ENCODE peak calls at places on chromosomes 12 and 14, in five cellular contexts. One of them, this sample, is unnamed.

GRCh38 chr12:120413901-120414695 is 23.8 kb upstream of the COX6A1 start:
- DNase-seq in Caco-2: no peak
- DNase-seq in Peyer's patch: peak
- DNase-seq in fibroblast of the aortic adventitia: no peak
- DNase-seq in HFF-Myc: no peak
- DNase-seq in this sample: no peak

GRCh38 chr12:59619461-59620240 is 23.8 kb downstream of the SLC16A7 start:
- DNase-seq in Caco-2: no peak
- DNase-seq in Peyer's patch: no peak
- DNase-seq in fibroblast of the aortic adventitia: no peak
- DNase-seq in HFF-Myc: no peak
- DNase-seq in this sample: no peak

GRCh38 chr12:108360487-108360886 is 21.4 kb upstream of the CMKLR1 start:
- DNase-seq in Caco-2: no peak
- DNase-seq in Peyer's patch: no peak
- DNase-seq in fibroblast of the aortic adventitia: no peak
- DNase-seq in HFF-Myc: no peak
- DNase-seq in this sample: peak

GRCh38 chr14:84228702-84229101 is 1301.2 kb upstream of the FLRT2 start:
- DNase-seq in Caco-2: no peak
- DNase-seq in Peyer's patch: no peak
- DNase-seq in fibroblast of the aortic adventitia: no peak
- DNase-seq in HFF-Myc: no peak
- DNase-seq in this sample: no peak

GRCh38 chr14:86858043-86858442 is 1134.9 kb downstream of the GALC start:
- DNase-seq in Caco-2: no peak
- DNase-seq in Peyer's patch: no peak
- DNase-seq in fibroblast of the aortic adventitia: peak
- DNase-seq in HFF-Myc: peak
- DNase-seq in this sample: no peak

GRCh38 chr12:26692417-26692816 is 140.6 kb downstream of the ITPR2 start:
- DNase-seq in Caco-2: no peak
- DNase-seq in Peyer's patch: no peak
- DNase-seq in fibroblast of the aortic adventitia: no peak
- DNase-seq in HFF-Myc: no peak
- DNase-seq in this sample: no peak

GRCh38 chr14:74616996-74617700 is 5.1 kb upstream of the LTBP2 start:
- DNase-seq in Caco-2: no peak
- DNase-seq in Peyer's patch: no peak
- DNase-seq in fibroblast of the aortic adventitia: peak
- DNase-seq in HFF-Myc: no peak
- DNase-seq in this sample: no peak

GRCh38 chr12:4274960-4275868 is 1.7 kb downstream of the CCND2 start:
- DNase-seq in Caco-2: no peak
- DNase-seq in Peyer's patch: no peak
- DNase-seq in fibroblast of the aortic adventitia: peak
- DNase-seq in HFF-Myc: no peak
- DNase-seq in this sample: no peak

GRCh38 chr14:38210168-38210567 is 2.5 kb downstream of the SSTR1 start:
- DNase-seq in Caco-2: no peak
- DNase-seq in Peyer's patch: no peak
- DNase-seq in fibroblast of the aortic adventitia: peak
- DNase-seq in HFF-Myc: no peak
- DNase-seq in this sample: peak

GRCh38 chr12:464484-465267 is 4.9 kb downstream of the B4GALNT3 start:
- DNase-seq in Caco-2: no peak
- DNase-seq in Peyer's patch: no peak
- DNase-seq in fibroblast of the aortic adventitia: no peak
- DNase-seq in HFF-Myc: no peak
- DNase-seq in this sample: no peak

DNA sequence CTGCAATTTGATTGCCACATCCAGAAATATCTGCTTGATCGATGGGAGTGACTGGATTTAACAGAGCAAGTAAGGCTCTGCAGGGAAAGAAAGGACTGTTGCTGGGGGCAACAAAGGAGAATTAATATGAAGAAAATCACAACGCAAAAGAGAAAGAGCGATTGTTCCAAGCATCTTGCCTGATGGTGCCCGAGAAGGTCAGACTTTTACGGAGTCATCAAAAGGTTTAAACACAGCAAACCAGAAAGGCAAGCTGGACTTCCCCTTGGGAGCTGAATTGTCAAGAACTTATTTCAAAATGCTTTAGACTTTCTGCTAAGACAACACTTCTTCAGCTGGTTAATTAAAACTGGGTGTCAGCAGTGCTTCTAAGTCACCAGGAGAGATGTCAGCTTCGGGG is 791.5 kb downstream of the MED13L start:
- DNase-seq in Caco-2: no peak
- DNase-seq in Peyer's patch: no peak
- DNase-seq in fibroblast of the aortic adventitia: no peak
- DNase-seq in HFF-Myc: no peak
- DNase-seq in this sample: no peak
- TF ChIP-seq CTCF in Caco-2: no peak
- TF ChIP-seq CTCF in Peyer's patch: no peak
- TF ChIP-seq CTCF in fibroblast of the aortic adventitia: no peak
- TF ChIP-seq CTCF in HFF-Myc: no peak
- TF ChIP-seq CTCF in this sample: no peak

GRCh38 chr12:130839770-130840355 is 813 bp upstream of the STX2 start:
- DNase-seq in Caco-2: no peak
- DNase-seq in Peyer's patch: no peak
- DNase-seq in fibroblast of the aortic adventitia: no peak
- DNase-seq in HFF-Myc: no peak
- DNase-seq in this sample: no peak
- H3K4me3 ChIP-seq in Caco-2: peak
- H3K4me3 ChIP-seq in Peyer's patch: peak
- H3K4me3 ChIP-seq in fibroblast of the aortic adventitia: no peak
- H3K4me3 ChIP-seq in HFF-Myc: no peak
- H3K4me3 ChIP-seq in this sample: no peak

GRCh38 chr14:39472078-39472477 is 39.8 kb upstream of the FBXO33 start:
- DNase-seq in Caco-2: no peak
- DNase-seq in Peyer's patch: no peak
- DNase-seq in fibroblast of the aortic adventitia: no peak
- DNase-seq in HFF-Myc: no peak
- DNase-seq in this sample: no peak

GRCh38 chr14:39467889-39468524 is 35.8 kb upstream of the FBXO33 start:
- DNase-seq in Caco-2: peak
- DNase-seq in Peyer's patch: no peak
- DNase-seq in fibroblast of the aortic adventitia: peak
- DNase-seq in HFF-Myc: no peak
- DNase-seq in this sample: no peak

GRCh38 chr14:39474416-39474911 is 42.2 kb upstream of the FBXO33 start:
- DNase-seq in Caco-2: peak
- DNase-seq in Peyer's patch: no peak
- DNase-seq in fibroblast of the aortic adventitia: no peak
- DNase-seq in HFF-Myc: no peak
- DNase-seq in this sample: no peak

GRCh38 chr14:39469094-39469710 is 37.0 kb upstream of the FBXO33 start:
- DNase-seq in Caco-2: peak
- DNase-seq in Peyer's patch: no peak
- DNase-seq in fibroblast of the aortic adventitia: peak
- DNase-seq in HFF-Myc: no peak
- DNase-seq in this sample: no peak
- TF ChIP-seq CTCF in Caco-2: peak
- TF ChIP-seq CTCF in Peyer's patch: peak
- TF ChIP-seq CTCF in fibroblast of the aortic adventitia: no peak
- TF ChIP-seq CTCF in HFF-Myc: peak
- TF ChIP-seq CTCF in this sample: peak

DNA sequence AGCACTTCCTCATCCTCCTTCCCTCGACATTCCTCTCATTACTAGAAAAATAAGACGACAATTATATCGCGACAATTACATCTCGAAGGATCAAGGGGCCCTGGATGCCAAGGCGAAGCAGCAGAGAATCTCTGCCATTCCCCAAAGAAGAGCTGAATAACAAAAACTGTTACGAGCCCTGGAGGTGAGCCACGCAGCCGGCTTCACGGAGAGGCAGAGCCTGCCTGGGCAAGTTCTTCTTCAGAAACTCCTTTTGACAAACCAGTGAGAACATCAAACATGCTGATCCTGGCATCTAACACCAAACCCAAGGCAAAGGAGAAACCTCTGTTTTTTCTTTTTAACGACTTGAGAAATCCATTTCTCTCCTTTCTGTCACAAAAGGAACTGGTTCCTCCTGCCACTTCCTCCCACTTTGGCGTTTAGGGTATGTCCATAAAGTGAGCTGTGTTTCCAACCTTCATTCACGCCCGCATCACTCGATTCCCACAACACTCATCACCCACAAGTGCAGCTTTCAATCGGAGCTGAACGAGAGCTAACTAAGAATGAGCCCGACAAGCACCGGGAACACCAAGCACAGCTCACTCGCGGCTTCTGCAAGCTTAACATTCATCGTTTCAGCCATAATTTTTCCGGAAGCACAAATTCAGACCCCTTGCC is 21.5 kb downstream of the CCDC88C start:
- DNase-seq in Caco-2: no peak
- DNase-seq in Peyer's patch: no peak
- DNase-seq in fibroblast of the aortic adventitia: no peak
- DNase-seq in HFF-Myc: no peak
- DNase-seq in this sample: no peak
- H3K4me3 ChIP-seq in Caco-2: no peak
- H3K4me3 ChIP-seq in Peyer's patch: no peak
- H3K4me3 ChIP-seq in fibroblast of the aortic adventitia: no peak
- H3K4me3 ChIP-seq in HFF-Myc: no peak
- H3K4me3 ChIP-seq in this sample: no peak

DNA sequence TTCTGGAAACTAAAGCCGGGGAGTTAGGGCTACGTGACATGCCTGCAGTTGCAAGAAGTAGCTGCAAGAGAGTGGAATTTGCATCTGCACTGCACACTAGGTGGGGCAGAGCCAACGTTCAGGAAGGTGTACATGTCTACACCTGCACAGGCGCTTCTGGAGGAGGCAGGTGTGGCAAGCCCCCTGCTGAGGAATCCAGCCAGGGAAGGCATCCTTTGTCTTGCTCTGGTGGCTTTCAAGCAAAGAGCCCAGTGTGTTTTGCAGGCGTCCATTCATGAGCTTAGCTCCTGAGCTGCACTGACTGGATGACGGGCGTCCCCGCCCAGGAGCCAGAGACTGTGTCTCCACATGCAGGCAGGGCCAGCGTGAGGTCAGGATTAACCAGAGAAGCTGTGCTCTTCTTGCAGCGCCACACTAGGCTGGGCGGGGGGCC is 116.3 kb downstream of the ZFP36L1 start:
- DNase-seq in Caco-2: peak
- DNase-seq in Peyer's patch: no peak
- DNase-seq in fibroblast of the aortic adventitia: no peak
- DNase-seq in HFF-Myc: no peak
- DNase-seq in this sample: no peak
- TF ChIP-seq CTCF in Caco-2: peak
- TF ChIP-seq CTCF in Peyer's patch: no peak
- TF ChIP-seq CTCF in fibroblast of the aortic adventitia: no peak
- TF ChIP-seq CTCF in HFF-Myc: no peak
- TF ChIP-seq CTCF in this sample: no peak